ENCODE peak calls at places on chromosomes 3 and 15, in five cellular contexts. One of them, this sample, is unnamed.

GRCh38 chr3:196414469-196414868 is 17.8 kb downstream of the UBXN7 start:
- DNase-seq in breast epithelium: no peak
- DNase-seq in PC-9: no peak
- DNase-seq in heart right ventricle: no peak
- DNase-seq in CD8-positive, alpha-beta T cell: no peak
- DNase-seq in this sample: no peak

GRCh38 chr15:47386459-47386858 is 330.8 kb upstream of the SEMA6D start:
- DNase-seq in breast epithelium: no peak
- DNase-seq in PC-9: no peak
- DNase-seq in heart right ventricle: no peak
- DNase-seq in CD8-positive, alpha-beta T cell: no peak
- DNase-seq in this sample: no peak

GRCh38 chr3:42507252-42507651 is 4.8 kb downstream of the VIPR1 start:
- DNase-seq in breast epithelium: peak; percentile 76
- DNase-seq in PC-9: peak; percentile 75
- DNase-seq in heart right ventricle: no peak
- DNase-seq in CD8-positive, alpha-beta T cell: no peak
- DNase-seq in this sample: no peak

GRCh38 chr15:88042047-88042446 is 214.5 kb downstream of the NTRK3 start:
- DNase-seq in breast epithelium: no peak
- DNase-seq in PC-9: no peak
- DNase-seq in heart right ventricle: no peak
- DNase-seq in CD8-positive, alpha-beta T cell: no peak
- DNase-seq in this sample: no peak

GRCh38 chr15:58545307-58546065 is 113.7 kb downstream of the LIPC start:
- DNase-seq in breast epithelium: no peak
- DNase-seq in PC-9: no peak
- DNase-seq in heart right ventricle: no peak
- DNase-seq in CD8-positive, alpha-beta T cell: no peak
- DNase-seq in this sample: no peak

GRCh38 chr3:66479532-66479947 is 21.3 kb downstream of the LRIG1 start:
- DNase-seq in breast epithelium: no peak
- DNase-seq in PC-9: no peak
- DNase-seq in heart right ventricle: no peak
- DNase-seq in CD8-positive, alpha-beta T cell: no peak
- DNase-seq in this sample: no peak

GRCh38 chr3:34178415-34178814 is 380.0 kb downstream of the PDCD6IP start:
- DNase-seq in breast epithelium: no peak
- DNase-seq in PC-9: no peak
- DNase-seq in heart right ventricle: no peak
- DNase-seq in CD8-positive, alpha-beta T cell: no peak
- DNase-seq in this sample: no peak

GRCh38 chr15:51132384-51133139 is 37.9 kb upstream of the TNFAIP8L3 start:
- DNase-seq in breast epithelium: no peak
- DNase-seq in PC-9: peak; percentile 13
- DNase-seq in heart right ventricle: peak; percentile 26
- DNase-seq in CD8-positive, alpha-beta T cell: no peak
- DNase-seq in this sample: no peak

GRCh38 chr3:23383875-23384274 is 180.7 kb downstream of the UBE2E2 start:
- DNase-seq in breast epithelium: no peak
- DNase-seq in PC-9: no peak
- DNase-seq in heart right ventricle: no peak
- DNase-seq in CD8-positive, alpha-beta T cell: no peak
- DNase-seq in this sample: no peak

GRCh38 chr3:58723197-58723596 is 56.6 kb upstream of the FAM3D start:
- DNase-seq in breast epithelium: no peak
- DNase-seq in PC-9: no peak
- DNase-seq in heart right ventricle: no peak
- DNase-seq in CD8-positive, alpha-beta T cell: no peak
- DNase-seq in this sample: no peak

GRCh38 chr3:98199020-98199419 is 32.5 kb downstream of the OR5H15 start:
- DNase-seq in breast epithelium: no peak
- DNase-seq in PC-9: no peak
- DNase-seq in heart right ventricle: no peak
- DNase-seq in CD8-positive, alpha-beta T cell: no peak
- DNase-seq in this sample: no peak

GRCh38 chr15:60584355-60585023 is 105.5 kb upstream of the ICE2 start:
- DNase-seq in breast epithelium: no peak
- DNase-seq in PC-9: no peak
- DNase-seq in heart right ventricle: no peak
- DNase-seq in CD8-positive, alpha-beta T cell: no peak
- DNase-seq in this sample: no peak

GRCh38 chr3:24199775-24200247 is 254.7 kb downstream of the NR1D2 start:
- DNase-seq in breast epithelium: no peak
- DNase-seq in PC-9: no peak
- DNase-seq in heart right ventricle: no peak
- DNase-seq in CD8-positive, alpha-beta T cell: no peak
- DNase-seq in this sample: no peak

GRCh38 chr3:114756506-114757279 is 390.4 kb downstream of the ZBTB20 start:
- DNase-seq in breast epithelium: no peak
- DNase-seq in PC-9: no peak
- DNase-seq in heart right ventricle: peak; percentile 23
- DNase-seq in CD8-positive, alpha-beta T cell: no peak
- DNase-seq in this sample: no peak

GRCh38 chr3:176395269-176395668 is 802.0 kb downstream of the TBL1XR1 start:
- DNase-seq in breast epithelium: no peak
- DNase-seq in PC-9: no peak
- DNase-seq in heart right ventricle: no peak
- DNase-seq in CD8-positive, alpha-beta T cell: no peak
- DNase-seq in this sample: no peak

GRCh38 chr3:13365390-13366379 is 54.4 kb downstream of the NUP210 start:
- DNase-seq in breast epithelium: no peak
- DNase-seq in PC-9: no peak
- DNase-seq in heart right ventricle: no peak
- DNase-seq in CD8-positive, alpha-beta T cell: no peak
- DNase-seq in this sample: no peak

GRCh38 chr3:192011137-192011536 is 550.2 kb downstream of the PYDC2 start:
- DNase-seq in breast epithelium: no peak
- DNase-seq in PC-9: no peak
- DNase-seq in heart right ventricle: no peak
- DNase-seq in CD8-positive, alpha-beta T cell: no peak
- DNase-seq in this sample: no peak

GRCh38 chr3:121431717-121432517 is 113.9 kb downstream of the POLQ start:
- DNase-seq in breast epithelium: no peak
- DNase-seq in PC-9: no peak
- DNase-seq in heart right ventricle: peak; percentile 16
- DNase-seq in CD8-positive, alpha-beta T cell: peak; percentile 18
- DNase-seq in this sample: peak; percentile 5

GRCh38 chr3:104102386-104102785 is 1264.3 kb upstream of the ALCAM start:
- DNase-seq in breast epithelium: no peak
- DNase-seq in PC-9: peak; percentile 21
- DNase-seq in heart right ventricle: no peak
- DNase-seq in CD8-positive, alpha-beta T cell: no peak
- DNase-seq in this sample: no peak

GRCh38 chr3:158709666-158710083 is 22.6 kb downstream of the RARRES1 start:
- DNase-seq in breast epithelium: no peak
- DNase-seq in PC-9: no peak
- DNase-seq in heart right ventricle: no peak
- DNase-seq in CD8-positive, alpha-beta T cell: no peak
- DNase-seq in this sample: no peak

GRCh38 chr15:92226020-92226612 is 167.6 kb upstream of the ST8SIA2 start:
- DNase-seq in breast epithelium: no peak
- DNase-seq in PC-9: no peak
- DNase-seq in heart right ventricle: no peak
- DNase-seq in CD8-positive, alpha-beta T cell: no peak
- DNase-seq in this sample: no peak

GRCh38 chr3:182364723-182365650 is 428.3 kb upstream of the ATP11B start:
- DNase-seq in breast epithelium: no peak
- DNase-seq in PC-9: peak; percentile 15
- DNase-seq in heart right ventricle: no peak
- DNase-seq in CD8-positive, alpha-beta T cell: no peak
- DNase-seq in this sample: no peak

GRCh38 chr3:107942244-107942643 is 148.6 kb downstream of the CD47 start:
- DNase-seq in breast epithelium: no peak
- DNase-seq in PC-9: no peak
- DNase-seq in heart right ventricle: no peak
- DNase-seq in CD8-positive, alpha-beta T cell: no peak
- DNase-seq in this sample: no peak

GRCh38 chr3:17390785-17391184 is 351.6 kb downstream of the TBC1D5 start:
- DNase-seq in breast epithelium: no peak
- DNase-seq in PC-9: no peak
- DNase-seq in heart right ventricle: no peak
- DNase-seq in CD8-positive, alpha-beta T cell: no peak
- DNase-seq in this sample: no peak

GRCh38 chr3:126621171-126621570 is 33.8 kb downstream of the TXNRD3 start:
- DNase-seq in breast epithelium: no peak
- DNase-seq in PC-9: no peak
- DNase-seq in heart right ventricle: peak; percentile 65
- DNase-seq in CD8-positive, alpha-beta T cell: no peak
- DNase-seq in this sample: no peak

GRCh38 chr3:116579843-116580242 is 129.7 kb upstream of the TUSC7 start:
- DNase-seq in breast epithelium: no peak
- DNase-seq in PC-9: no peak
- DNase-seq in heart right ventricle: no peak
- DNase-seq in CD8-positive, alpha-beta T cell: no peak
- DNase-seq in this sample: no peak

GRCh38 chr3:30635072-30635471 is 28.7 kb downstream of the TGFBR2 start:
- DNase-seq in breast epithelium: no peak
- DNase-seq in PC-9: no peak
- DNase-seq in heart right ventricle: no peak
- DNase-seq in CD8-positive, alpha-beta T cell: no peak
- DNase-seq in this sample: no peak
- H3K4me1 ChIP-seq in breast epithelium: no peaks in the 10 kb centered on the region
- H3K4me1 ChIP-seq in PC-9: no peaks in the 10 kb centered on the region
- H3K4me1 ChIP-seq in heart right ventricle: peaks cover 92% of the 10 kb centered on the region
- H3K4me1 ChIP-seq in CD8-positive, alpha-beta T cell: peaks cover 99% of the 10 kb centered on the region
- H3K4me1 ChIP-seq in this sample: peaks cover 87% of the 10 kb centered on the region

GRCh38 chr15:98397411-98397810 is 250.9 kb upstream of the IGF1R start:
- DNase-seq in breast epithelium: no peak
- DNase-seq in PC-9: no peak
- DNase-seq in heart right ventricle: peak; percentile 20
- DNase-seq in CD8-positive, alpha-beta T cell: no peak
- DNase-seq in this sample: no peak

GRCh38 chr15:98395974-98396627 is 252.2 kb upstream of the IGF1R start:
- DNase-seq in breast epithelium: no peak
- DNase-seq in PC-9: no peak
- DNase-seq in heart right ventricle: no peak
- DNase-seq in CD8-positive, alpha-beta T cell: no peak
- DNase-seq in this sample: no peak

GRCh38 chr15:98401029-98401428 is 247.3 kb upstream of the IGF1R start:
- DNase-seq in breast epithelium: no peak
- DNase-seq in PC-9: no peak
- DNase-seq in heart right ventricle: no peak
- DNase-seq in CD8-positive, alpha-beta T cell: no peak
- DNase-seq in this sample: no peak

GRCh38 chr15:98400120-98400519 is 248.2 kb upstream of the IGF1R start:
- DNase-seq in breast epithelium: no peak
- DNase-seq in PC-9: no peak
- DNase-seq in heart right ventricle: no peak
- DNase-seq in CD8-positive, alpha-beta T cell: no peak
- DNase-seq in this sample: no peak

DNA sequence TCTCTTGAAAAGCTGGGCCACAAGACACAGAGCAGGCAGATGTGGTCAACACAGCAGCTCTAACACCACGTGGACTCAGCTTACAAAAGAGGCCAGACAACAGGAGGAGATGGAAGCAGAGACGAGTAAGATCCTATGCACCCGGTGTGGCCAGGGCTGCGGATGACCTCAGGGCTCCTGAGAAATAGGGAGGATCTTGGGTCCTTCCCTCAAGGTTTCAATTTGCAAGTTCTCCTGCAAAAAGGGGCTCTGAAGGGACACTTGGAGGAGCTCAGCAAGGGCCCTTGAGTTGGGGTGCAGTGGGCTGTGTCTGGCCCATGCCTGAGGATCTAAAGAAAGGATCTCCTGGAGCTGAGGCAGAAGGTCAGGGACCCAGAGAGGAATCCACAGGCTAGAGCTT is 249.5 kb upstream of the IGF1R start:
- DNase-seq in breast epithelium: no peak
- DNase-seq in PC-9: no peak
- DNase-seq in heart right ventricle: no peak
- DNase-seq in CD8-positive, alpha-beta T cell: no peak
- DNase-seq in this sample: no peak
- H3K4me1 ChIP-seq in breast epithelium: no peaks in the 10 kb centered on the region
- H3K4me1 ChIP-seq in PC-9: no peaks in the 10 kb centered on the region
- H3K4me1 ChIP-seq in heart right ventricle: no peaks in the 10 kb centered on the region
- H3K4me1 ChIP-seq in CD8-positive, alpha-beta T cell: no peaks in the 10 kb centered on the region
- H3K4me1 ChIP-seq in this sample: no peaks in the 10 kb centered on the region

DNA sequence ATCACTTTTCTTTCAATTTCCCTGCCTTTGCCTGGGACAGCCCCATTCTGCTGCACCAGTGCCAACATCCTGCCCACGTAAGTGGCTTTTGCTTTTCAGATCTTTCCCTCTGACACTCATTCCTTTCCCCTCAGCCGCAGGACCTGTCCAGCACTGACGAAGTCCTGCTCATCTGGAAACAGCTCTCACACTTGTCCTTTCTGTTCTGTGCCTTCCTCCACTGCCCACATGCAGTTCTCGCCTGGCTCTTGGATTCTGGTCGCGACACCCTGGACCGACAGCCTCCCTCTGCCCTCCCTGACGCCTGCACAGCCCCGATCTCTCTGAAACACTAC is 99.7 kb downstream of the ADCY5 start:
- DNase-seq in breast epithelium: no peak
- DNase-seq in PC-9: no peak
- DNase-seq in heart right ventricle: no peak
- DNase-seq in CD8-positive, alpha-beta T cell: no peak
- DNase-seq in this sample: no peak
- H3K4me1 ChIP-seq in breast epithelium: no peaks in the 10 kb centered on the region
- H3K4me1 ChIP-seq in PC-9: no peaks in the 10 kb centered on the region
- H3K4me1 ChIP-seq in heart right ventricle: peaks cover 93% of the 10 kb centered on the region
- H3K4me1 ChIP-seq in CD8-positive, alpha-beta T cell: no peaks in the 10 kb centered on the region
- H3K4me1 ChIP-seq in this sample: no peaks in the 10 kb centered on the region

GRCh38 chr3:11605398-11605797 is 38.3 kb downstream of the VGLL4 start:
- DNase-seq in breast epithelium: no peak
- DNase-seq in PC-9: no peak
- DNase-seq in heart right ventricle: no peak
- DNase-seq in CD8-positive, alpha-beta T cell: no peak
- DNase-seq in this sample: no peak

GRCh38 chr3:11602441-11602840 is 41.3 kb downstream of the VGLL4 start:
- DNase-seq in breast epithelium: no peak
- DNase-seq in PC-9: no peak
- DNase-seq in heart right ventricle: no peak
- DNase-seq in CD8-positive, alpha-beta T cell: no peak
- DNase-seq in this sample: no peak

GRCh38 chr3:11604139-11604895 is 39.4 kb downstream of the VGLL4 start:
- DNase-seq in breast epithelium: no peak
- DNase-seq in PC-9: no peak
- DNase-seq in heart right ventricle: no peak
- DNase-seq in CD8-positive, alpha-beta T cell: no peak
- DNase-seq in this sample: no peak

GRCh38 chr3:11602886-11603285 is 40.8 kb downstream of the VGLL4 start:
- DNase-seq in breast epithelium: no peak
- DNase-seq in PC-9: no peak
- DNase-seq in heart right ventricle: no peak
- DNase-seq in CD8-positive, alpha-beta T cell: no peak
- DNase-seq in this sample: no peak

GRCh38 chr3:11603628-11604027 is 40.1 kb downstream of the VGLL4 start:
- DNase-seq in breast epithelium: no peak
- DNase-seq in PC-9: no peak
- DNase-seq in heart right ventricle: peak; percentile 61
- DNase-seq in CD8-positive, alpha-beta T cell: no peak
- DNase-seq in this sample: no peak
- H3K4me1 ChIP-seq in breast epithelium: peaks cover 7% of the 10 kb centered on the region
- H3K4me1 ChIP-seq in PC-9: peaks cover 32% of the 10 kb centered on the region
- H3K4me1 ChIP-seq in heart right ventricle: peaks cover 91% of the 10 kb centered on the region
- H3K4me1 ChIP-seq in CD8-positive, alpha-beta T cell: peaks cover 7% of the 10 kb centered on the region
- H3K4me1 ChIP-seq in this sample: no peaks in the 10 kb centered on the region

GRCh38 chr3:16058511-16058910 is 116.0 kb upstream of the GALNT15 start:
- DNase-seq in breast epithelium: no peak
- DNase-seq in PC-9: no peak
- DNase-seq in heart right ventricle: no peak
- DNase-seq in CD8-positive, alpha-beta T cell: no peak
- DNase-seq in this sample: no peak
- H3K4me1 ChIP-seq in breast epithelium: no peaks in the 10 kb centered on the region
- H3K4me1 ChIP-seq in PC-9: peaks cover 44% of the 10 kb centered on the region
- H3K4me1 ChIP-seq in heart right ventricle: peaks cover 23% of the 10 kb centered on the region
- H3K4me1 ChIP-seq in CD8-positive, alpha-beta T cell: no peaks in the 10 kb centered on the region
- H3K4me1 ChIP-seq in this sample: no peaks in the 10 kb centered on the region

This sample was measured in effector memory CD4-positive, alpha-beta T cell.